ENCODE peak calls at places on chromosome 11, in seven cellular contexts. One of them, this sample, is unnamed.

GRCh38 chr11:46336781-46337180 is 10.5 kb upstream of the DGKZ start:
- DNase-seq in ascending aorta: no peak
- DNase-seq in upper lobe of right lung: peak
- DNase-seq in sigmoid colon: no peak
- DNase-seq in foreskin fibroblast: no peak
- DNase-seq in CD8-positive, alpha-beta T cell: no peak
- DNase-seq in kidney epithelial cell: no peak
- DNase-seq in this sample: no peak

GRCh38 chr11:61002598-61002997 is 31.1 kb downstream of the CD6 start:
- DNase-seq in ascending aorta: no peak
- DNase-seq in upper lobe of right lung: no peak
- DNase-seq in sigmoid colon: no peak
- DNase-seq in foreskin fibroblast: no peak
- DNase-seq in CD8-positive, alpha-beta T cell: no peak
- DNase-seq in kidney epithelial cell: no peak
- DNase-seq in this sample: no peak

GRCh38 chr11:116257092-116257491 is 515.7 kb downstream of the BUD13 start:
- DNase-seq in ascending aorta: no peak
- DNase-seq in upper lobe of right lung: no peak
- DNase-seq in sigmoid colon: no peak
- DNase-seq in foreskin fibroblast: no peak
- DNase-seq in CD8-positive, alpha-beta T cell: no peak
- DNase-seq in kidney epithelial cell: no peak
- DNase-seq in this sample: no peak

GRCh38 chr11:2737226-2737590 is 37.4 kb upstream of the KCNQ1OT1 start:
- DNase-seq in ascending aorta: no peak
- DNase-seq in upper lobe of right lung: no peak
- DNase-seq in sigmoid colon: no peak
- DNase-seq in foreskin fibroblast: peak
- DNase-seq in CD8-positive, alpha-beta T cell: no peak
- DNase-seq in kidney epithelial cell: no peak
- DNase-seq in this sample: no peak

GRCh38 chr11:110128161-110128560 is 35.0 kb downstream of the ZC3H12C start:
- DNase-seq in ascending aorta: no peak
- DNase-seq in upper lobe of right lung: no peak
- DNase-seq in sigmoid colon: no peak
- DNase-seq in foreskin fibroblast: peak
- DNase-seq in CD8-positive, alpha-beta T cell: no peak
- DNase-seq in kidney epithelial cell: no peak
- DNase-seq in this sample: peak

GRCh38 chr11:132423266-132423665 is 1052.9 kb downstream of the NTM start:
- DNase-seq in ascending aorta: no peak
- DNase-seq in upper lobe of right lung: no peak
- DNase-seq in sigmoid colon: no peak
- DNase-seq in foreskin fibroblast: no peak
- DNase-seq in CD8-positive, alpha-beta T cell: no peak
- DNase-seq in kidney epithelial cell: no peak
- DNase-seq in this sample: no peak

GRCh38 chr11:43920598-43921419 is 21.6 kb upstream of the C11orf96 start:
- DNase-seq in ascending aorta: peak
- DNase-seq in upper lobe of right lung: no peak
- DNase-seq in sigmoid colon: peak
- DNase-seq in foreskin fibroblast: peak
- DNase-seq in CD8-positive, alpha-beta T cell: no peak
- DNase-seq in kidney epithelial cell: peak
- DNase-seq in this sample: peak

GRCh38 chr11:66800720-66801428 is 42.4 kb upstream of the RCE1 start:
- DNase-seq in ascending aorta: no peak
- DNase-seq in upper lobe of right lung: no peak
- DNase-seq in sigmoid colon: no peak
- DNase-seq in foreskin fibroblast: no peak
- DNase-seq in CD8-positive, alpha-beta T cell: no peak
- DNase-seq in kidney epithelial cell: no peak
- DNase-seq in this sample: no peak

GRCh38 chr11:100585728-100586127 is 101.4 kb upstream of the ARHGAP42 start:
- DNase-seq in ascending aorta: no peak
- DNase-seq in upper lobe of right lung: no peak
- DNase-seq in sigmoid colon: no peak
- DNase-seq in foreskin fibroblast: no peak
- DNase-seq in CD8-positive, alpha-beta T cell: no peak
- DNase-seq in kidney epithelial cell: no peak
- DNase-seq in this sample: no peak

GRCh38 chr11:68116126-68116525 is 5.1 kb downstream of the CHKA start:
- DNase-seq in ascending aorta: no peak
- DNase-seq in upper lobe of right lung: no peak
- DNase-seq in sigmoid colon: peak
- DNase-seq in foreskin fibroblast: no peak
- DNase-seq in CD8-positive, alpha-beta T cell: no peak
- DNase-seq in kidney epithelial cell: no peak
- DNase-seq in this sample: no peak

GRCh38 chr11:86816251-86816726 is 15.9 kb downstream of the PRSS23 start:
- DNase-seq in ascending aorta: no peak
- DNase-seq in upper lobe of right lung: no peak
- DNase-seq in sigmoid colon: no peak
- DNase-seq in foreskin fibroblast: peak
- DNase-seq in CD8-positive, alpha-beta T cell: no peak
- DNase-seq in kidney epithelial cell: no peak
- DNase-seq in this sample: no peak

GRCh38 chr11:83257638-83258229 is 28.4 kb downstream of the CCDC90B start:
- DNase-seq in ascending aorta: no peak
- DNase-seq in upper lobe of right lung: no peak
- DNase-seq in sigmoid colon: no peak
- DNase-seq in foreskin fibroblast: peak
- DNase-seq in CD8-positive, alpha-beta T cell: no peak
- DNase-seq in kidney epithelial cell: peak
- DNase-seq in this sample: peak

GRCh38 chr11:123057604-123058305 is 4.2 kb downstream of the HSPA8 start:
- DNase-seq in ascending aorta: no peak
- DNase-seq in upper lobe of right lung: no peak
- DNase-seq in sigmoid colon: no peak
- DNase-seq in foreskin fibroblast: peak
- DNase-seq in CD8-positive, alpha-beta T cell: no peak
- DNase-seq in kidney epithelial cell: no peak
- DNase-seq in this sample: no peak

GRCh38 chr11:35321532-35322320 is 97.6 kb downstream of the SLC1A2 start:
- DNase-seq in ascending aorta: no peak
- DNase-seq in upper lobe of right lung: no peak
- DNase-seq in sigmoid colon: no peak
- DNase-seq in foreskin fibroblast: peak
- DNase-seq in CD8-positive, alpha-beta T cell: no peak
- DNase-seq in kidney epithelial cell: no peak
- DNase-seq in this sample: peak

GRCh38 chr11:29260939-29261705 is 755.7 kb downstream of the KCNA4 start:
- DNase-seq in ascending aorta: no peak
- DNase-seq in upper lobe of right lung: no peak
- DNase-seq in sigmoid colon: no peak
- DNase-seq in foreskin fibroblast: peak
- DNase-seq in CD8-positive, alpha-beta T cell: no peak
- DNase-seq in kidney epithelial cell: peak
- DNase-seq in this sample: no peak

GRCh38 chr11:74627381-74627780 is 35.0 kb downstream of the POLD3 start:
- DNase-seq in ascending aorta: no peak
- DNase-seq in upper lobe of right lung: no peak
- DNase-seq in sigmoid colon: no peak
- DNase-seq in foreskin fibroblast: no peak
- DNase-seq in CD8-positive, alpha-beta T cell: no peak
- DNase-seq in kidney epithelial cell: no peak
- DNase-seq in this sample: no peak

GRCh38 chr11:57971272-57972012 is 52.2 kb upstream of the OR9Q1 start:
- DNase-seq in ascending aorta: no peak
- DNase-seq in upper lobe of right lung: no peak
- DNase-seq in sigmoid colon: no peak
- DNase-seq in foreskin fibroblast: no peak
- DNase-seq in CD8-positive, alpha-beta T cell: no peak
- DNase-seq in kidney epithelial cell: no peak
- DNase-seq in this sample: no peak

GRCh38 chr11:1192741-1193325 is 30.0 kb upstream of the MUC5B start:
- DNase-seq in ascending aorta: peak
- DNase-seq in upper lobe of right lung: no peak
- DNase-seq in sigmoid colon: peak
- DNase-seq in foreskin fibroblast: no peak
- DNase-seq in CD8-positive, alpha-beta T cell: no peak
- DNase-seq in kidney epithelial cell: no peak
- DNase-seq in this sample: no peak

GRCh38 chr11:105181521-105181920 is 42.0 kb upstream of the CARD18 start:
- DNase-seq in ascending aorta: no peak
- DNase-seq in upper lobe of right lung: no peak
- DNase-seq in sigmoid colon: no peak
- DNase-seq in foreskin fibroblast: peak
- DNase-seq in CD8-positive, alpha-beta T cell: no peak
- DNase-seq in kidney epithelial cell: no peak
- DNase-seq in this sample: no peak

GRCh38 chr11:113176561-113176960 is 137.8 kb upstream of the TTC12 start:
- DNase-seq in ascending aorta: no peak
- DNase-seq in upper lobe of right lung: no peak
- DNase-seq in sigmoid colon: no peak
- DNase-seq in foreskin fibroblast: peak
- DNase-seq in CD8-positive, alpha-beta T cell: no peak
- DNase-seq in kidney epithelial cell: no peak
- DNase-seq in this sample: peak

GRCh38 chr11:61417670-61418069 is 12.1 kb downstream of the CPSF7 start:
- DNase-seq in ascending aorta: no peak
- DNase-seq in upper lobe of right lung: no peak
- DNase-seq in sigmoid colon: no peak
- DNase-seq in foreskin fibroblast: no peak
- DNase-seq in CD8-positive, alpha-beta T cell: no peak
- DNase-seq in kidney epithelial cell: no peak
- DNase-seq in this sample: no peak

GRCh38 chr11:118304809-118305248 is 299 bp downstream of the CD3E start:
- DNase-seq in ascending aorta: no peak
- DNase-seq in upper lobe of right lung: no peak
- DNase-seq in sigmoid colon: no peak
- DNase-seq in foreskin fibroblast: no peak
- DNase-seq in CD8-positive, alpha-beta T cell: peak
- DNase-seq in kidney epithelial cell: no peak
- DNase-seq in this sample: no peak

GRCh38 chr11:116454020-116454645 is 318.7 kb downstream of the BUD13 start:
- DNase-seq in ascending aorta: no peak
- DNase-seq in upper lobe of right lung: no peak
- DNase-seq in sigmoid colon: peak
- DNase-seq in foreskin fibroblast: peak
- DNase-seq in CD8-positive, alpha-beta T cell: no peak
- DNase-seq in kidney epithelial cell: peak
- DNase-seq in this sample: no peak

GRCh38 chr11:111185259-111185658 is 60.3 kb upstream of the POU2AF2 start:
- DNase-seq in ascending aorta: no peak
- DNase-seq in upper lobe of right lung: no peak
- DNase-seq in sigmoid colon: no peak
- DNase-seq in foreskin fibroblast: peak
- DNase-seq in CD8-positive, alpha-beta T cell: no peak
- DNase-seq in kidney epithelial cell: no peak
- DNase-seq in this sample: no peak

GRCh38 chr11:111189466-111189865 is 56.1 kb upstream of the POU2AF2 start:
- DNase-seq in ascending aorta: no peak
- DNase-seq in upper lobe of right lung: no peak
- DNase-seq in sigmoid colon: no peak
- DNase-seq in foreskin fibroblast: peak
- DNase-seq in CD8-positive, alpha-beta T cell: no peak
- DNase-seq in kidney epithelial cell: no peak
- DNase-seq in this sample: no peak

GRCh38 chr11:111183706-111184105 is 61.8 kb upstream of the POU2AF2 start:
- DNase-seq in ascending aorta: no peak
- DNase-seq in upper lobe of right lung: no peak
- DNase-seq in sigmoid colon: no peak
- DNase-seq in foreskin fibroblast: peak
- DNase-seq in CD8-positive, alpha-beta T cell: no peak
- DNase-seq in kidney epithelial cell: no peak
- DNase-seq in this sample: no peak

GRCh38 chr11:111186308-111186967 is 59.1 kb upstream of the POU2AF2 start:
- DNase-seq in ascending aorta: no peak
- DNase-seq in upper lobe of right lung: no peak
- DNase-seq in sigmoid colon: no peak
- DNase-seq in foreskin fibroblast: no peak
- DNase-seq in CD8-positive, alpha-beta T cell: no peak
- DNase-seq in kidney epithelial cell: no peak
- DNase-seq in this sample: no peak
- H3K4me3 ChIP-seq in ascending aorta: no peak
- H3K4me3 ChIP-seq in upper lobe of right lung: no peak
- H3K4me3 ChIP-seq in sigmoid colon: no peak
- H3K4me3 ChIP-seq in foreskin fibroblast: no peak
- H3K4me3 ChIP-seq in CD8-positive, alpha-beta T cell: no peak
- H3K4me3 ChIP-seq in kidney epithelial cell: no peak
- H3K4me3 ChIP-seq in this sample: no peak

DNA sequence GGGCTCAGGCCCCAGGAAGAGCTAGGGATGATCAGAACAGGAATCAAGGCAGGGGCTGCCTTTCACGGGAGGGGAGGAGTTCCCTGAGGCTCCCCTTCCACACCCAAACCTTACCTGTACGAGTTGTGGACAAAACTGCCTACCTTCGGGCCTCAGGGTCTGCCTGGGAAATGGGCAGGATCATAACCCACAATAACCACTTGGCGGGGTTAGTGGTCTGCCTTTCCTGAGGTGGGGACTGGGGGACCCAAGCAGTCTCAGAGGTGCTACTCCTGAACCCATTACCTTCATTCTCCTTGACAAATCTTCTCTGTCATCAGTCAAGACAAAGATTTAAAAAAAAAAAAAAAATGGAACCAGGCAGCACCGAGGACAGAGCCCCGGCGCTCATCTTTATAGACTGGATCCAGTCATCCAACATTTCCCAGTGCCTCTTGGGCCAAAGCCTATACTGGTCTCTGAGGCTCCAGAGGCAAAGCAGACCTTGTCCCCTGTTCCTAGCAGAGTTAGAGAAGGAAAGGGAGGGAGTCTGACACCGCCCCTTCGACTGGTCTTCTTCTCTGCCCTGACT is 14.2 kb downstream of the P2RY6 start:
- DNase-seq in ascending aorta: no peak
- DNase-seq in upper lobe of right lung: peak
- DNase-seq in sigmoid colon: no peak
- DNase-seq in foreskin fibroblast: no peak
- DNase-seq in CD8-positive, alpha-beta T cell: no peak
- DNase-seq in kidney epithelial cell: no peak
- DNase-seq in this sample: no peak
- TF ChIP-seq CTCF in ascending aorta: no peak
- TF ChIP-seq CTCF in upper lobe of right lung: no peak
- TF ChIP-seq CTCF in sigmoid colon: no peak
- TF ChIP-seq CTCF in foreskin fibroblast: no peak
- TF ChIP-seq CTCF in CD8-positive, alpha-beta T cell: no peak
- TF ChIP-seq CTCF in kidney epithelial cell: no peak
- TF ChIP-seq CTCF in this sample: peak

DNA sequence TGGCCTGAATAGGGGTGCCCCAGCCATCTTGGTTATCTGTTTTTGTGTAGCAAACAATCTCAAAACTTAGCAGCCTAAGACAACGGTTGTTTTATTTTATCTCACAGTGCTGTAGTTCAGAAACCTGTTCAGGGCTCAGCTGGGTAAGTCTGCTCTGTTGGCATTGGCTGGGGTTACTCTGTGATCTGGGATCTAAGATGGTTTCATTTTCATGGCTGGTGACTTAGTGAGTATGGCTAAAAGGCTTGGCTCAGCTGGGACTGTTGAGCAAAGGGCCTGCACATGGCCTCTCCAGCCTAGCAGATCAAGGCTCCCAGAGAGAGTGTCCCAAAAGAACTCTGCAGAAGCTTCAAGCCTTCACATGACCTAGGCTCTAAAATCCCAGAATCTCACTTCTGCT is 60.8 kb upstream of the POU2AF1 start:
- DNase-seq in ascending aorta: no peak
- DNase-seq in upper lobe of right lung: no peak
- DNase-seq in sigmoid colon: peak
- DNase-seq in foreskin fibroblast: no peak
- DNase-seq in CD8-positive, alpha-beta T cell: no peak
- DNase-seq in kidney epithelial cell: no peak
- DNase-seq in this sample: no peak
- H3K4me3 ChIP-seq in ascending aorta: no peak
- H3K4me3 ChIP-seq in upper lobe of right lung: no peak
- H3K4me3 ChIP-seq in sigmoid colon: no peak
- H3K4me3 ChIP-seq in foreskin fibroblast: no peak
- H3K4me3 ChIP-seq in CD8-positive, alpha-beta T cell: no peak
- H3K4me3 ChIP-seq in kidney epithelial cell: no peak
- H3K4me3 ChIP-seq in this sample: no peak

GRCh38 chr11:62918531-62918930 is 2.6 kb downstream of the CHRM1 start:
- DNase-seq in ascending aorta: no peak
- DNase-seq in upper lobe of right lung: no peak
- DNase-seq in sigmoid colon: no peak
- DNase-seq in foreskin fibroblast: no peak
- DNase-seq in CD8-positive, alpha-beta T cell: no peak
- DNase-seq in kidney epithelial cell: no peak
- DNase-seq in this sample: no peak
- TF ChIP-seq CTCF in ascending aorta: no peak
- TF ChIP-seq CTCF in upper lobe of right lung: no peak
- TF ChIP-seq CTCF in sigmoid colon: no peak
- TF ChIP-seq CTCF in foreskin fibroblast: no peak
- TF ChIP-seq CTCF in CD8-positive, alpha-beta T cell: no peak
- TF ChIP-seq CTCF in kidney epithelial cell: no peak
- TF ChIP-seq CTCF in this sample: no peak